ENCODE peak calls at places on chromosomes 16 and 17, in four cellular contexts. R, L, B and Z are unnamed samples.

GRCh38 chr17:41101586-41102259 is at the start of gene KRTAP4-16:
- DNase-seq in B (no peak), L (no peak), R (no peak), Z (no peak)

GRCh38 chr17:78127240-78127887 is 1.2 kb downstream of the TMC6 start:
- DNase-seq in B (peak; percentile 91), R (peak; percentile 58), L (peak; percentile 57), Z (no peak)

GRCh38 chr16:51556694-51557327 is 405.7 kb upstream of the SALL1 start:
- DNase-seq in R (no peak), B (no peak), L (no peak), Z (peak; percentile 63)

GRCh38 chr16:1825864-1826690 is 548 bp downstream of the HAGH start:
- DNase-seq in L (peak; percentile 63), B (peak; percentile 70), R (peak; percentile 75), Z (no peak)

GRCh38 chr16:80554037-80554436 is 13.2 kb downstream of the DYNLRB2 start:
- DNase-seq in L (no peak), R (no peak), B (no peak), Z (no peak)

GRCh38 chr16:58628845-58629680 is 563 bp downstream of the CNOT1 start:
- DNase-seq in B (peak; percentile 88), R (no peak), L (peak; percentile 64), Z (peak; percentile 35)

GRCh38 chr17:61766520-61766919 is 96.8 kb downstream of the BRIP1 start:
- DNase-seq in L (no peak), R (no peak), B (no peak), Z (no peak)

GRCh38 chr17:74276561-74277009 is 2.6 kb downstream of the DNAI2 start:
- DNase-seq in R (no peak), L (no peak), B (no peak), Z (peak; percentile 34)

GRCh38 chr16:25111403-25112166 is at the start of gene LCMT1:
- DNase-seq in R (peak; percentile 93), L (peak; percentile 92), B (peak; percentile 94), Z (peak; percentile 91)

GRCh38 chr17:64146418-64147109 is 16.6 kb upstream of the ERN1 start:
- DNase-seq in R (peak; percentile 73), L (peak; percentile 65), B (peak; percentile 88), Z (peak; percentile 68)

GRCh38 chr17:12667299-12667958 is 1.7 kb downstream of the MYOCD start:
- DNase-seq in R (peak; percentile 13), L (no peak), B (no peak), Z (peak; percentile 34)

GRCh38 chr16:88883946-88884345 is 17.5 kb upstream of the PABPN1L start:
- DNase-seq in B (no peak), R (no peak), L (no peak), Z (no peak)

GRCh38 chr16:66416136-66416535 is 11.0 kb upstream of the BEAN1 start:
- DNase-seq in R (no peak), L (no peak), B (no peak), Z (no peak)

GRCh38 chr17:6231886-6232767 is 161.9 kb downstream of the WSCD1 start:
- DNase-seq in B (no peak), R (no peak), L (no peak), Z (no peak)

GRCh38 chr16:70747703-70748631 is 53.0 kb downstream of the VAC14 start:
- DNase-seq in R (no peak), L (no peak), B (no peak), Z (no peak)

GRCh38 chr17:47785538-47786123 is 36.0 kb downstream of the OSBPL7 start:
- DNase-seq in R (no peak), L (no peak), B (no peak), Z (no peak)

GRCh38 chr16:80319181-80319580 is 221.6 kb upstream of the DYNLRB2 start:
- DNase-seq in R (no peak), L (no peak), B (no peak), Z (no peak)

GRCh38 chr16:4537376-4538066 is 1.1 kb downstream of the CDIP1 start:
- DNase-seq in B (no peak), R (peak; percentile 66), L (peak; percentile 33), Z (peak; percentile 53)

GRCh38 chr17:7023576-7024401 is 939 bp downstream of the BCL6B start:
- DNase-seq in B (peak; percentile 96), L (peak; percentile 93), R (peak; percentile 95), Z (peak; percentile 75)

GRCh38 chr17:30337393-30337999 is 3.6 kb upstream of the TMIGD1 start:
- DNase-seq in L (no peak), R (peak; percentile 9), B (no peak), Z (no peak)

GRCh38 chr17:16922386-16923096 is 49.4 kb downstream of the TNFRSF13B start:
- DNase-seq in B (peak; percentile 1), R (no peak), L (no peak), Z (no peak)

GRCh38 chr16:21233521-21234150 is at the start of gene ANKS4B:
- DNase-seq in B (no peak), R (no peak), L (peak; percentile 29), Z (no peak)

GRCh38 chr17:61463068-61463980 is 11.1 kb downstream of the TBX4 start:
- DNase-seq in R (no peak), B (peak; percentile 71), L (no peak), Z (no peak)

GRCh38 chr16:4192206-4192605 is 49.7 kb downstream of the SRL start:
- DNase-seq in R (no peak), B (no peak), L (no peak), Z (no peak)

GRCh38 chr17:1518410-1518809 is 2.0 kb upstream of the INPP5K start:
- DNase-seq in B (no peak), R (no peak), L (no peak), Z (no peak)

GRCh38 chr16:85457366-85457765 is 155.8 kb upstream of the GSE1 start:
- DNase-seq in L (no peak), B (no peak), R (no peak), Z (no peak)

GRCh38 chr17:50939542-50939794 is 73.3 kb upstream of the TOB1 start:
- DNase-seq in R (no peak), B (no peak), L (no peak), Z (no peak)

GRCh38 chr16:3004781-3005284 is 7.9 kb upstream of the CLDN9 start:
- DNase-seq in B (no peak), R (peak; percentile 58), L (peak; percentile 56), Z (no peak)

GRCh38 chr16:75922250-75922649 is 196.0 kb upstream of the CPHXL start:
- DNase-seq in R (no peak), B (no peak), L (no peak), Z (no peak)

GRCh38 chr17:8014558-8014850 is 12.1 kb downstream of the GUCY2D start:
- DNase-seq in B (no peak), R (no peak), L (no peak), Z (no peak)

GRCh38 chr16:83779881-83780280 is 27.9 kb upstream of the HSBP1 start:
- DNase-seq in L (no peak), R (peak; percentile 30), B (no peak), Z (no peak)

GRCh38 chr17:42565523-42566214 is 1.2 kb upstream of the MLX start:
- DNase-seq in R (no peak), L (no peak), B (no peak), Z (no peak)
- H3K4me1 ChIP-seq in R (peaks cover 33% of the 10 kb centered on the region), L (peaks cover 55% of the 10 kb centered on the region), B (peaks cover 65% of the 10 kb centered on the region), Z (peaks cover 19% of the 10 kb centered on the region)

GRCh38 chr16:57134982-57135381 is 42.6 kb downstream of the CPNE2 start:
- DNase-seq in B (no peak), R (no peak), L (no peak), Z (no peak)

GRCh38 chr16:57138281-57138935 is 46.0 kb downstream of the CPNE2 start:
- DNase-seq in L (no peak), B (no peak), R (peak; percentile 12), Z (no peak)

GRCh38 chr16:57140866-57141668 is 44.8 kb downstream of the PSME3IP1 start:
- DNase-seq in B (no peak), R (peak; percentile 30), L (no peak), Z (peak; percentile 19)

GRCh38 chr16:57137043-57137442 is 44.7 kb downstream of the CPNE2 start:
- DNase-seq in B (no peak), R (no peak), L (no peak), Z (no peak)

DNA sequence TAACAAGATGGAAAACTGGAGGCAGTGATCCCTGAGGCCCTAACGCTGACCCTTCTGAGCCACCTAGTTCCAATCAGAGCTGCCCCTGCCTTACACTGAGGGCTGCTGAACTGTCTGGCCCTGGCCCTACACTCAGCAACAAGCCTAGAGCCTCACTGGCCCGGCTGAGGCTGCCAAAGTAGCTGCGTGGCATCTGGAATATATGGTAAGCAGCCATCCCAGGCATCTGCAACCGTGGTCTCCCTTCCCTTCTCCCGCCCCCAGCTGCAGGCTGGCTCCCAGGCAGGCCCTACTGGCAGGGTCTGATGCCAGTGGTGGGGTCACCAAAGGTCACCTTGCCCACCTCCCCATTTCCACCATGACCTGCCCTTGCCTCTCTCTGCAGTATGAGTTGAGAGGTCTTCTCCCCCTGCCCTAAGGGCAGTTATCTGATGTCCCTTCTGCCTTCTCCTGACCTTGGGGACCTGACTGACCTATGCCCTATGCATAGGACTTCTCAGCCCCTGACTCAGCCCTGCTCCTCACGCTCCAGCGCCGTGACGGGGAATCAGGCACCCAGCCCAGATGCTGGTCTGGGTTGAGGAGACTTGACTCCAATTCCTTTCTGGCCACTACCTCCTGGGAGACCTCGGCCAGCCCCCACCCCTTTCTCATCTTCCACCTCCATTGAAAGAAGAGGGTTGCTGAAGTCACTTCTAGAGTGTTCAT is 45.3 kb downstream of the CPNE2 start:
- DNase-seq in B (no peak), R (peak; percentile 10), L (no peak), Z (no peak)
- H3K27ac ChIP-seq in B (no peak overlapping the region), R (no peak overlapping the region), L (no peak overlapping the region), Z (no peak overlapping the region)

DNA sequence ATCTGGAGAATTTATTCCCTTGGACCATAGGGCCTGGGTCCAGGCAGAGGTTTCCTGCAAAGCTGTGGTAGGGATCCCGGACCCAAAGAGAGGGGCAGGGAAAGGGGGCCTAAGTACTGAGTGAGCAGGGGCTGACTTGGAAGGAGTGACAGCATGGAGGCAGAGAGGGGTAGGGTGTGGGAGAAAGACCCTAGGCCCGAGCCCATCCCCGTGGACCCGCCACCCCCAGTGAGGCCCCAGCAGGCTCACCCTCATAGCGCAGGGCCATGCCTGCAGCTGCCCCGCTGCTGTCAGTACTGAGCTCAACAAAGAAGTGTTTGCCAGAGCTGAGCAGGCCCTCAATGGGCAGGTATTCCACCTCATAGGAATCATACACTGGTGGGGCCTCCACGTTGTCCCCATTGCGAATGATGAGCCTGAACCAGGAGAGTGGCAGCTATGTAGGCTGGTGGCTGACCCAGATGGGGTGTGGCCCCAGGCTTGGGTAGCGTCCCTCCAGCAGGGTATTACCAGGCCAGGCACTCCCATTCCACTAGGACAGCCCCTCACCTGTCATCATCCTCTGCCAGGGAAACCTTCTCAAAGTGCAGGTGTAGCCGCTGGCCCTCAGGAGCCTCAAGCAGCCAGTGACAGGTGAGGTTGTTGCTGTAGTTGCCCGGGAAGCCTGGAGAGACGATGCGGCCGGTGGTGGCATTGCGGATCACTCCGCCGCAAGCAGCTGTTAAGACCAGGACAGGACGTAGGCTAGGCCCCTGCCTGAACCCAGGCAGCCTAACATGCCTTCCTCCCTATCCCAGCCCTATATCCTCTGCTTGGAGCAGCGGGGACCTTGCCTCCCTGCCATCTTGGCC is 9.2 kb upstream of the PHF12 start:
- DNase-seq in L (no peak), R (no peak), B (no peak), Z (no peak)
- TF ChIP-seq EP300 in L (no peak), R (no peak), B (no peak), Z (no peak)

DNA sequence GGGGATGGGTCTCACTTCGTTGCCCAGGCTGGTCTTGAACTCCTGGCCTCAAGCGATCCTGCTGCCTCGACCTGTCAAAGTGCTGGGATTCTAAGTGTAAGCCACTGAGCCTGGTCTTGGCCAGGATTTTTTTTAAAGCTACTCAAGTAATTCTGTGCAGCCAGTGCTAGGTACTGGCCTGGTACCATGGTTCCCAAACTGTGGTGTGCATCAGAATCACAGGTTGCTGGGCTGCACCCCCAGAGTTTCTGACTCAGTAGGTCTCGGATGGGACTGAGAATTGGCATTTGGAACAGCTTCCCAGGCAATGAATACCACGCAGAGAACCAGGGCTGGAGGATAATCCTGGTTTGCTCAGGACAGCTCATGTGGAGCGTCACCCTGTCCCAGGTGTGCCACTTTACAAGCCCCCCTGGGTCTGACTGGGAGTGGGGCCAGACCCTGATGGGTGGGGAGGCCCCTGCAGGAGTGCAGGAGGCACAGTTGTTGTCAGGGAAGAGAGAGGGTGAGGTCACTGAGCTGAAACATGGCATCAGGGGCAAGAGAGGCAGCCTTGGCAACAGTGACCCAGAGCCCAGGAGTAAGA is 10.7 kb upstream of the MRPS23 start:
- DNase-seq in L (no peak), B (no peak), R (peak; percentile 43), Z (no peak)
- H3K4me1 ChIP-seq in L (peaks cover 35% of the 10 kb centered on the region), B (peaks cover 36% of the 10 kb centered on the region), R (peaks cover 22% of the 10 kb centered on the region), Z (peaks cover 12% of the 10 kb centered on the region)